ENCODE peak calls at places on chromosomes 12 and 14, in six cellular contexts. N is HuH-7.5, U is NCI-H1092 treated with DMSO at 0.1 percent for 48 hours, H is activated T-helper 1 cell treated with Interleukin-2 at 50 U/mL for 16 hours, M is AG09319, W is NCI-H1694. S is an unnamed sample.

GRCh38 chr12:2813573-2814185 is 1.2 kb downstream of the ITFG2 start:
- DNase-seq in N (peak), U (peak), H (no peak), M (no peak), W (peak), S (no peak)

GRCh38 chr14:61573748-61574513 is 121.4 kb upstream of the HIF1A start:
- DNase-seq in N (no peak), U (no peak), H (no peak), M (no peak), W (no peak), S (no peak)

GRCh38 chr12:109827080-109827479 is 6.1 kb downstream of the TRPV4 start:
- DNase-seq in N (no peak), U (no peak), H (no peak), M (no peak), W (no peak), S (no peak)

GRCh38 chr14:25150934-25151790 is 101.2 kb upstream of the STXBP6 start:
- DNase-seq in N (no peak), U (peak), H (no peak), M (peak), W (peak), S (no peak)

GRCh38 chr12:108305520-108305919 is 33.6 kb downstream of the CMKLR1 start:
- DNase-seq in N (no peak), U (no peak), H (no peak), M (peak), W (no peak), S (no peak)

GRCh38 chr14:87055007-87055406 is 938.0 kb downstream of the GALC start:
- DNase-seq in N (no peak), U (no peak), H (no peak), M (no peak), W (no peak), S (no peak)

GRCh38 chr12:42325776-42326465 is at the start of the genes PPHLN1 and ZCRB1:
- DNase-seq in N (peak), U (peak), H (peak), M (peak), W (peak), S (peak)

GRCh38 chr12:3473844-3474243 is 17.2 kb upstream of the PRMT8 start:
- DNase-seq in N (no peak), U (no peak), H (no peak), M (no peak), W (no peak), S (no peak)

S was measured in activated B cell treated with CpG ODN at 0.5 μM for 24 hours.